ENCODE peak calls at places on chromosomes 12 and 14, in eight cellular contexts. C, G, I, M, U, S, N and B are unnamed samples.
A peak's percentile ranks its signal among the peaks of the same experiment; 100 is the strongest.

GRCh38 chr14:34713681-34714319 is 593 bp downstream of the CFL2 start:
- DNase-seq in C (peak; percentile 23), G (peak; percentile 21), I (peak; percentile 84), M (peak; percentile 77), U (peak; percentile 78), S (peak; percentile 22), N (peak; percentile 17), B (no peak)

GRCh38 chr12:133202493-133203343 is 21.4 kb downstream of the ZNF268 start:
- DNase-seq in C (no peak), G (no peak), I (no peak), M (peak; percentile 26), U (peak; percentile 28), S (no peak), N (no peak), B (no peak)

GRCh38 chr12:132610051-132610759 is at the start of gene LRCOL1:
- DNase-seq in C (peak; percentile 40), G (no peak), I (no peak), M (peak; percentile 92), U (peak; percentile 73), S (peak; percentile 63), N (no peak), B (no peak)

GRCh38 chr14:36935976-36936678 is 236.3 kb downstream of the SLC25A21 start:
- DNase-seq in C (no peak), G (no peak), I (no peak), M (peak; percentile 2), U (no peak), S (no peak), N (no peak), B (no peak)

GRCh38 chr12:54612216-54612750 is 22.4 kb downstream of the LACRT start:
- DNase-seq in C (no peak), G (no peak), I (no peak), M (no peak), U (no peak), S (no peak), N (no peak), B (no peak)

GRCh38 chr12:57852620-57853509 is 6.3 kb upstream of the CTDSP2 start:
- DNase-seq in C (no peak), G (peak; percentile 72), I (no peak), M (no peak), U (peak; percentile 51), S (peak; percentile 56), N (no peak), B (no peak)

GRCh38 chr14:36767603-36768281 is 106.1 kb downstream of the PAX9 start:
- DNase-seq in C (no peak), G (no peak), I (peak; percentile 89), M (no peak), U (no peak), S (no peak), N (no peak), B (no peak)

GRCh38 chr14:33959692-33960151 is 8.8 kb upstream of the EGLN3 start:
- DNase-seq in C (no peak), G (no peak), I (no peak), M (no peak), U (no peak), S (no peak), N (no peak), B (no peak)

GRCh38 chr12:116924558-116925453 is 14.1 kb downstream of the FBXW8 start:
- DNase-seq in C (peak; percentile 28), G (no peak), I (peak; percentile 92), M (peak; percentile 94), U (peak; percentile 64), S (no peak), N (no peak), B (peak; percentile 13)

GRCh38 chr12:121839993-121840761 is 18.5 kb downstream of the HPD start:
- DNase-seq in C (no peak), G (no peak), I (peak; percentile 17), M (no peak), U (no peak), S (no peak), N (no peak), B (no peak)

GRCh38 chr12:54603173-54603814 is 14.8 kb upstream of the PPP1R1A start:
- DNase-seq in C (peak; percentile 63), G (peak; percentile 52), I (peak; percentile 84), M (peak; percentile 74), U (peak; percentile 65), S (peak; percentile 28), N (peak; percentile 33), B (peak; percentile 33)

GRCh38 chr14:35197015-35197414 is 74.7 kb downstream of the PRORP start:
- DNase-seq in C (no peak), G (no peak), I (peak; percentile 27), M (peak; percentile 68), U (peak; percentile 63), S (no peak), N (no peak), B (no peak)

GRCh38 chr12:65123435-65124063 is 2.4 kb upstream of the WIF1 start:
- DNase-seq in C (no peak), G (no peak), I (peak; percentile 61), M (peak; percentile 56), U (peak; percentile 55), S (no peak), N (no peak), B (no peak)

GRCh38 chr12:115405471-115405860 is 721.5 kb upstream of the TBX3 start:
- DNase-seq in C (no peak), G (no peak), I (no peak), M (no peak), U (no peak), S (no peak), N (no peak), B (no peak)

GRCh38 chr12:108670066-108670631 is 36.5 kb upstream of the SELPLG start:
- DNase-seq in C (no peak), G (no peak), I (no peak), M (no peak), U (no peak), S (no peak), N (no peak), B (no peak)

GRCh38 chr14:104864267-104865068 is 600 bp upstream of the CEP170B start:
- DNase-seq in C (peak; percentile 88), G (peak; percentile 27), I (peak; percentile 62), M (no peak), U (no peak), S (peak; percentile 23), N (no peak), B (no peak)

GRCh38 chr14:95229749-95230148 is 72.4 kb upstream of the DICER1 start:
- DNase-seq in C (no peak), G (no peak), I (no peak), M (no peak), U (no peak), S (no peak), N (no peak), B (no peak)

GRCh38 chr12:68675098-68675842 is 11.5 kb upstream of the NUP107 start:
- DNase-seq in C (peak; percentile 30), G (no peak), I (no peak), M (no peak), U (no peak), S (no peak), N (no peak), B (peak; percentile 50)

GRCh38 chr14:73787760-73788508 is 63.7 kb upstream of the PTGR2 start:
- DNase-seq in C (no peak), G (no peak), I (peak; percentile 48), M (peak; percentile 77), U (peak; percentile 67), S (no peak), N (no peak), B (no peak)

GRCh38 chr12:72081787-72082186 is 143.1 kb downstream of the TPH2 start:
- DNase-seq in C (no peak), G (no peak), I (no peak), M (no peak), U (peak; percentile 56), S (no peak), N (no peak), B (no peak)

GRCh38 chr14:74867673-74868072 is 8.3 kb downstream of the PROX2 start:
- DNase-seq in C (peak; percentile 40), G (no peak), I (no peak), M (no peak), U (no peak), S (no peak), N (no peak), B (peak; percentile 14)

GRCh38 chr12:49064767-49065152 is 4.2 kb upstream of the KMT2D start:
- DNase-seq in C (no peak), G (no peak), I (no peak), M (no peak), U (no peak), S (no peak), N (no peak), B (no peak)

GRCh38 chr12:85697003-85697402 is 139.2 kb downstream of the RASSF9 start:
- DNase-seq in C (no peak), G (no peak), I (no peak), M (no peak), U (no peak), S (no peak), N (no peak), B (no peak)

GRCh38 chr12:112894128-112894527 is 12.6 kb upstream of the OAS1 start:
- DNase-seq in C (no peak), G (no peak), I (no peak), M (no peak), U (no peak), S (no peak), N (no peak), B (no peak)

GRCh38 chr12:75959506-75959905 is 72.1 kb downstream of the PHLDA1 start:
- DNase-seq in C (no peak), G (no peak), I (no peak), M (no peak), U (no peak), S (no peak), N (no peak), B (no peak)